ENCODE peak calls at places on chromosomes 5 and 9, in four cellular contexts. E, B, L and Z are unnamed samples.

GRCh38 chr5:74149395-74149794 is 491.1 kb downstream of the ENC1 start:
- DNase-seq in E (no peak), B (no peak), L (no peak), Z (no peak)

GRCh38 chr5:34524123-34524522 is 132.0 kb upstream of the RAI14 start:
- DNase-seq in E (no peak), B (no peak), L (no peak), Z (no peak)

GRCh38 chr9:99433555-99433954 is 211.5 kb downstream of the SEC61B start:
- DNase-seq in E (no peak), B (no peak), L (peak), Z (no peak)

GRCh38 chr5:158979749-158980521 is 119.8 kb downstream of the EBF1 start:
- DNase-seq in E (no peak), B (peak), L (no peak), Z (no peak)

GRCh38 chr5:169158764-169159163 is 142.2 kb downstream of the SLIT3 start:
- DNase-seq in E (no peak), B (no peak), L (no peak), Z (no peak)

GRCh38 chr5:77972545-77973252 is 196.6 kb upstream of the TBCA start:
- DNase-seq in E (peak), B (no peak), L (no peak), Z (no peak)

GRCh38 chr5:26482817-26483375 is 555.5 kb downstream of the CDH9 start:
- DNase-seq in E (no peak), B (no peak), L (no peak), Z (no peak)

GRCh38 chr9:93256878-93257807 is 73.2 kb downstream of the WNK2 start:
- DNase-seq in E (peak), B (peak), L (no peak), Z (peak)

GRCh38 chr5:109316631-109317030 is 93.1 kb downstream of the PJA2 start:
- DNase-seq in E (no peak), B (no peak), L (no peak), Z (no peak)

GRCh38 chr9:109408759-109409462 is 88.1 kb upstream of the EPB41L4B start:
- DNase-seq in E (no peak), B (no peak), L (no peak), Z (no peak)

GRCh38 chr9:129394011-129394919 is 216.2 kb upstream of the IER5L start:
- DNase-seq in E (no peak), B (no peak), L (no peak), Z (peak)

GRCh38 chr5:53253421-53253871 is 143.9 kb upstream of the MOCS2 start:
- DNase-seq in E (no peak), B (no peak), L (no peak), Z (no peak)

GRCh38 chr5:66958984-66959641 is 237.5 kb downstream of the CD180 start:
- DNase-seq in E (no peak), B (no peak), L (no peak), Z (no peak)

GRCh38 chr5:10792336-10792735 is 31.3 kb upstream of the DAP start:
- DNase-seq in E (no peak), B (no peak), L (no peak), Z (no peak)

GRCh38 chr9:94181782-94182181 is 77.3 kb upstream of the ZNF169 start:
- DNase-seq in E (no peak), B (no peak), L (no peak), Z (no peak)

GRCh38 chr9:113955076-113955752 is 79.1 kb downstream of the ZNF618 start:
- DNase-seq in E (no peak), B (no peak), L (no peak), Z (no peak)

GRCh38 chr5:119387900-119388618 is 32.2 kb downstream of the TNFAIP8 start:
- DNase-seq in E (no peak), B (no peak), L (no peak), Z (no peak)

GRCh38 chr5:111855356-111855755 is 98.4 kb upstream of the NREP start:
- DNase-seq in E (no peak), B (no peak), L (no peak), Z (no peak)

GRCh38 chr5:66892715-66893114 is 296.5 kb downstream of the MAST4 start:
- DNase-seq in E (no peak), B (no peak), L (no peak), Z (no peak)

GRCh38 chr5:33736510-33736909 is 155.3 kb downstream of the ADAMTS12 start:
- DNase-seq in E (no peak), B (no peak), L (no peak), Z (no peak)

GRCh38 chr5:170315154-170315553 is 17.6 kb upstream of the LCP2 start:
- DNase-seq in E (no peak), B (peak), L (no peak), Z (peak)